ENCODE peak calls at places on chromosomes 1 and 21, in ten cellular contexts. V, P, R, G, J, A, Y, D, S and X are unnamed samples.

GRCh38 chr1:3356827-3357457 is 97.5 kb upstream of the ARHGEF16 start:
- DNase-seq in R (peak), S (no peak), Y (no peak), G (no peak), A (no peak), P (no peak), J (no peak), V (no peak), D (no peak), X (no peak)

GRCh38 chr1:65250826-65251225 is 58.5 kb upstream of the DNAJC6 start:
- DNase-seq in J (no peak), A (peak), S (no peak), P (no peak), V (no peak), D (no peak), R (no peak), Y (no peak), G (no peak), X (no peak)

GRCh38 chr21:43361493-43362296 is 65.2 kb downstream of the SIK1 start:
- DNase-seq in P (no peak), Y (no peak), D (peak), J (no peak), R (peak), V (no peak), G (peak), S (peak), A (peak), X (no peak)

GRCh38 chr21:21712761-21713558 is 714.8 kb downstream of the NCAM2 start:
- DNase-seq in Y (no peak), P (no peak), S (no peak), A (peak), J (no peak), R (no peak), V (no peak), D (peak), G (no peak), X (no peak)

GRCh38 chr1:19749685-19750084 is 50.0 kb downstream of the TMCO4 start:
- DNase-seq in G (no peak), S (no peak), R (no peak), V (no peak), Y (no peak), A (no peak), P (no peak), D (no peak), J (no peak), X (no peak)

GRCh38 chr1:117290855-117291254 is 76.4 kb upstream of the MAN1A2 start:
- DNase-seq in R (no peak), G (no peak), D (peak), S (no peak), V (no peak), J (no peak), P (no peak), Y (no peak), A (peak), X (no peak)

GRCh38 chr1:2533356-2533755 is 3.3 kb upstream of the HES5 start:
- DNase-seq in V (no peak), S (no peak), Y (no peak), D (peak), P (no peak), A (peak), R (no peak), G (no peak), J (no peak), X (no peak)

GRCh38 chr21:25790122-25790951 is 55.6 kb downstream of the GABPA start:
- DNase-seq in G (peak), D (peak), P (peak), S (no peak), R (peak), J (no peak), Y (no peak), V (peak), A (peak), X (no peak)

GRCh38 chr1:16960560-16961296 is 19.7 kb downstream of the MFAP2 start:
- DNase-seq in P (peak), J (peak), Y (peak), D (peak), A (peak), V (peak), G (peak), S (peak), R (peak), X (peak)

GRCh38 chr1:199007423-199007822 is 368.6 kb downstream of the PTPRC start:
- DNase-seq in J (no peak), P (no peak), Y (no peak), G (no peak), A (no peak), R (no peak), V (no peak), S (no peak), D (peak), X (no peak)

GRCh38 chr1:230149751-230150584 is 82.9 kb downstream of the GALNT2 start:
- DNase-seq in V (no peak), G (no peak), J (peak), D (no peak), S (no peak), P (no peak), A (no peak), R (no peak), Y (no peak), X (no peak)

GRCh38 chr1:46719689-46720088 is 775 bp upstream of the EFCAB14 start:
- DNase-seq in D (no peak), G (peak), A (no peak), V (no peak), S (no peak), R (peak), Y (no peak), J (no peak), P (no peak), X (no peak)

GRCh38 chr21:34965200-34966174 is 83.6 kb downstream of the RUNX1 start:
- DNase-seq in A (peak), P (no peak), Y (no peak), V (no peak), R (no peak), J (no peak), S (no peak), G (peak), D (peak), X (no peak)

GRCh38 chr1:234256359-234256758 is 116.9 kb upstream of the COA6 start:
- DNase-seq in P (no peak), S (no peak), R (peak), D (peak), Y (no peak), A (peak), J (no peak), V (no peak), G (no peak), X (no peak)

GRCh38 chr1:14282583-14283186 is 315.8 kb upstream of the KAZN start:
- DNase-seq in R (peak), Y (no peak), D (peak), A (no peak), G (no peak), J (no peak), V (no peak), S (no peak), P (no peak), X (no peak)